ENCODE peak calls at places on chromosomes 1 and 21, in four cellular contexts. V is HCT116, W is K562, B is HepG2. P is an unnamed sample.

GRCh38 chr1:46647611-46648010 is 20.6 kb downstream of the ATPAF1 start:
- DNase-seq in B (no peak), W (no peak), V (no peak), P (no peak)

GRCh38 chr21:43716376-43717165 is 2.4 kb upstream of the PDXK start:
- DNase-seq in B (no peak), W (no peak), V (no peak), P (no peak)

GRCh38 chr1:111191496-111191895 is 8.9 kb downstream of the DENND2D start:
- DNase-seq in V (no peak), B (no peak), W (no peak), P (no peak)

GRCh38 chr1:11143907-11144306 is 44.2 kb upstream of the EXOSC10 start:
- DNase-seq in B (no peak), V (no peak), W (no peak), P (no peak)

GRCh38 chr1:223007250-223007649 is 135.8 kb downstream of the TLR5 start:
- DNase-seq in V (no peak), W (no peak), B (peak; percentile 46), P (no peak)

GRCh38 chr1:170985406-170985805 is 50.1 kb downstream of the MROH9 start:
- DNase-seq in W (no peak), B (no peak), V (no peak), P (no peak)

GRCh38 chr1:202112864-202113689 is 9.6 kb upstream of the GPR37L1 start:
- DNase-seq in W (no peak), V (no peak), B (no peak), P (no peak)

GRCh38 chr1:232594018-232594502 is 35.9 kb downstream of the SIPA1L2 start:
- DNase-seq in B (no peak), W (no peak), V (no peak), P (no peak)

GRCh38 chr1:19798486-19799232 is 1.1 kb downstream of the TMCO4 start:
- DNase-seq in B (no peak), W (no peak), V (no peak), P (no peak)

GRCh38 chr21:40732998-40733397 is 114.0 kb downstream of the DSCAM start:
- DNase-seq in W (no peak), V (no peak), B (no peak), P (no peak)

GRCh38 chr1:59971464-59971911 is 44.9 kb upstream of the CYP2J2 start:
- DNase-seq in W (peak; percentile 72), B (peak; percentile 28), V (peak; percentile 39), P (no peak)

GRCh38 chr1:175591083-175591743 is 152.2 kb downstream of the TNR start:
- DNase-seq in B (no peak), V (no peak), W (peak; percentile 68), P (no peak)

GRCh38 chr1:151827853-151828252 is 3.7 kb downstream of the RORC start:
- DNase-seq in V (no peak), B (no peak), W (no peak), P (no peak)

GRCh38 chr1:58695206-58695605 is 4.7 kb downstream of the MYSM1 start:
- DNase-seq in B (no peak), V (no peak), W (no peak), P (no peak)

GRCh38 chr1:1000357-1001056 is 610 bp upstream of the HES4 start:
- DNase-seq in V (peak; percentile 87), W (peak; percentile 97), B (peak; percentile 55), P (no peak)

GRCh38 chr1:91712981-91713841 is 172.7 kb downstream of the TGFBR3 start:
- DNase-seq in B (no peak), V (no peak), W (no peak), P (no peak)

GRCh38 chr1:46166521-46167462 is 8.1 kb upstream of the TSPAN1 start:
- DNase-seq in V (no peak), W (no peak), B (no peak), P (no peak)

GRCh38 chr1:6634278-6635052 is 9.8 kb downstream of the THAP3 start:
- DNase-seq in B (peak; percentile 40), W (peak; percentile 68), V (no peak), P (no peak)

GRCh38 chr1:2400950-2401649 is 9.5 kb downstream of the RER1 start:
- DNase-seq in V (no peak), B (no peak), W (no peak), P (no peak)

GRCh38 chr1:21671915-21672314 is 2.8 kb upstream of the RAP1GAP start:
- DNase-seq in V (no peak), W (no peak), B (no peak), P (no peak)
- TF ChIP-seq TCF7L2 in V (no peak), W (no peak), B (no peak), P (no peak)

GRCh38 chr1:190551638-190552037 is 74.0 kb upstream of the BRINP3 start:
- DNase-seq in W (no peak), V (no peak), B (no peak), P (no peak)
- TF ChIP-seq POLR2AphosphoS5 in W (no peak), V (no peak), B (no peak), P (no peak)

DNA sequence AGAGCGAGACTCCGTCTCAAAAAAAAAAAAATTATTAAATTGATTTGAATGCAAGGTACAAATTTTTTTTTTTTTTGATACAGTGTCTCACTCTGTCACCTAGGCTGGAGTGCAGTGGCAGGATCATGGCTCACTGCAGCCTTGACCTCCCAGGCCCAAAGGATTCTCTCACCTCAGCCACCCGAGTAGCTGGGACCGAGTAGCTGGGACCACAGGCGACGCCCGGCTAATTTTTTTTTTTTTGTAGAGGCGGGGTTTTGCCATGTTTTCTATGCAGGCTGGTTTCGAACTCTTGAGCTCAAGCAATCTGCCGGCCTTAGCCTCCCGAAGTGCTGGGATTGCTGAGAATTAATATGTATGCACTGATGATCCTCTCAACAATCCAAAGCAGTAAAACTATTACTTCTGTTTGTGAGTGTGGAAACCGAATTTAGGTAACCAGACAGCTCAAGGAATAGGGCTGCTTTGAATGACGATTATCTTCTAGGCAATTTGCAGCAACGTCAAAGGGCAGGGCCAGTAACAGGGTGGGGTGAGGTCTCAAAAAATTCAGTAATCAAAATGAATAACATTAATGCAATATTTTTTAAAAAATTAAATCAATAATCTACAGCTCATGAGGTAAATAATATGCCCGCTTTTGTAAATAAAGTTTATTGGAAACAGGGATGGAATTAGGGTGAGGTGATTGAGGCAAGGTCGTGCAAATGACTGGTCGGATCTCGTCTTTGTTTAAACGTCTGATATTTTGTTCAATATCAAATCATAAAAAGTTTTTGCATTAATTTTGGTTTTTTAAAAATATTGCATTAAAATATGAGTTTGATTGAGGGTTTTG is 1.2 kb downstream of the CLSPN start:
- DNase-seq in B (no peak), V (no peak), W (peak; percentile 31), P (peak; percentile 20)
- TF ChIP-seq TCF7L2 in B (no peak), V (no peak), W (no peak), P (no peak)

GRCh38 chr1:66342707-66343106 is 191.2 kb upstream of the SGIP1 start:
- DNase-seq in V (no peak), B (no peak), W (no peak), P (no peak)

GRCh38 chr1:66336641-66336991 is 197.3 kb upstream of the SGIP1 start:
- DNase-seq in W (no peak), V (no peak), B (no peak), P (no peak)

GRCh38 chr1:66341446-66342089 is 192.4 kb upstream of the SGIP1 start:
- DNase-seq in W (no peak), V (no peak), B (no peak), P (no peak)

GRCh38 chr1:66337249-66337648 is 196.7 kb upstream of the SGIP1 start:
- DNase-seq in W (no peak), B (no peak), V (no peak), P (no peak)

DNA sequence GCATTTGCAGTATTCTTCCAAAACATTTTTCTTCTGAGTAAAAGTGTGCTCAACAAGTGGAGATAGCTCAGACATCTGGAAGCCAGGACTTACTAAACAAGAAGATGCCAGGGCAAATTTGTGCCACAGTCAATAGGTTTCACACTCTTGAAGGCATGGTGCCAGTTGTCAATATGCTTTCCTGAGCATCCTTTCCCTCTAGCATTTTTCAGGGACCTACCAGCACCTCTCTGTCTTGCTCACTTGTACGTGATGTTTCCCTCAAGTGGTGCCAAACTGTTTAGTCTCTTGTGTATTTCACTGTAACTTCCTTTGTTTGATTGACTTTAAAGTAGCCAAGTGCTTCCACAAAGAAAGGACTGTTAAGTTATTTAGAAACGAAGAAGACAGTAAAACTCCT is 194.0 kb upstream of the SGIP1 start:
- DNase-seq in V (no peak), B (no peak), W (no peak), P (no peak)
- TF ChIP-seq POLR2AphosphoS5 in V (peak; percentile 48), B (no peak), W (no peak), P (no peak)

GRCh38 chr1:18482721-18483425 is 2.1 kb downstream of the KLHDC7A start:
- DNase-seq in B (no peak), W (no peak), V (no peak), P (no peak)

GRCh38 chr1:18479484-18479883 is 1.2 kb upstream of the KLHDC7A start:
- DNase-seq in V (no peak), W (no peak), B (no peak), P (no peak)

GRCh38 chr1:18481921-18482701 is 1.4 kb downstream of the KLHDC7A start:
- DNase-seq in V (no peak), W (no peak), B (no peak), P (no peak)

GRCh38 chr1:18481190-18481920 is 625 bp downstream of the KLHDC7A start:
- DNase-seq in B (no peak), V (no peak), W (no peak), P (no peak)

DNA sequence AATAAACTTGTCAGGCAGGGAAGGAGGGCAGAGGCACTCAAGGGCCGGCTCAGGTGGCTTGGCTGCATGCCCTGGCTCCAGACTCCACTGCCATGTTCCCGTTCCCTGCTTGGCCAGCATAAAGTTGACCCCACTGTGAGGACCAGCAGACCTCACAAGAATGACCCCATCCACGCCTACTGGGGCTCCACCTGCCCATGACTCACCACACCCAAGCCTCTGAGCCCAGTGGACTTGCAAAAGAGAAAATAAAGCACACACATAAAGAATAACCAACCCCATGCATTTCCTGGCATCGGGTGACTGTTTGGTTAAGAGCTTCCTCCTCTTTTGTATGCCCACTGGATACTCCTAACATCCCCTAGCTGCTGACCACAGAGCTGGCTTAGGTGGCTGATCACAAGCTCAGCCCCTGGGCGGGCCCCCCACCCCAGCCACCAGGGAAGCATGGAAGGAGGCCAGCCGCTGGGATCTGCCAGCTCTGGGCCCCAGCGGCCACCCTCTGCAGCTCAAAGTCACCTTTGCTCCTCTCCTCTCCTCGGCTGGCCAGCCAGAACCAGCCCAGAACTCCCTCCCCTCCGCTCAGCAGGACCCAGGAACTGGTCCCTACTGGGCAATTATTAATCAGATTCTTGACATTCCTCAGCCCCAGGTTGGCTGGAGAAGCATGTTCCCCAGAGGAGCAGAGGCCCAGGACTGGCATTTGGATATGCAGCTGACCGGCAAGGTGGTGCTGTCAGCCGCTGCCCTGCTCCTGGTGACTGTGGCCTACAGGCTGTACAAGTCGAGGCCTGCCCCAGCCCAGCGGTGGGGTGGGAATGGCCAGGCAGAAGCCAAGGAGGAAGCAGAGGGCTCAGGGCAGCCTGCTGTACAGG is at the start of gene KLHDC7A:
- DNase-seq in B (peak; percentile 91), W (no peak), V (no peak), P (no peak)
- TF ChIP-seq TCF7L2 in B (no peak), W (no peak), V (no peak), P (no peak)

GRCh38 chr1:226940029-226940805 is at the start of gene COQ8A:
- DNase-seq in V (peak; percentile 98), W (peak; percentile 100), B (peak; percentile 99), P (peak; percentile 95)
- TF ChIP-seq POLR2AphosphoS5 in V (peak; percentile 62), W (no peak), B (peak; percentile 57), P (no peak)

GRCh38 chr1:33459766-33460543 is 12.5 kb upstream of the ZSCAN20 start:
- DNase-seq in V (no peak), W (no peak), B (no peak), P (no peak)
- TF ChIP-seq TCF7L2 in V (no peak), W (no peak), B (no peak), P (no peak)